ENCODE peak calls at places on chromosome 16, in ten cellular contexts. One of them, this sample, is unnamed. For H3K4me1, the result is how much of the 10 kb centered on the place peaks cover.

GRCh38 chr16:16147316-16147999 is 75.8 kb downstream of the ABCC6 start:
- DNase-seq in GM23338: no peak
- DNase-seq in astrocyte: no peak
- DNase-seq in IMR-90: no peak
- DNase-seq in left lung: no peak
- DNase-seq in body of pancreas: no peak
- DNase-seq in PC-3: no peak
- DNase-seq in A549: no peak
- DNase-seq in left ventricle myocardium inferior: no peak
- DNase-seq in CD8-positive, alpha-beta T cell: no peak
- DNase-seq in this sample: no peak

GRCh38 chr16:30377050-30377811 is 2.6 kb downstream of the MYL11 start:
- DNase-seq in A549: no peak
- DNase-seq in astrocyte: peak
- DNase-seq in CD8-positive, alpha-beta T cell: no peak
- DNase-seq in GM23338: peak
- DNase-seq in body of pancreas: no peak
- DNase-seq in IMR-90: no peak
- DNase-seq in left lung: no peak
- DNase-seq in PC-3: no peak
- DNase-seq in left ventricle myocardium inferior: no peak
- DNase-seq in this sample: no peak

GRCh38 chr16:20236890-20237289 is 90.4 kb downstream of the GP2 start:
- DNase-seq in astrocyte: no peak
- DNase-seq in CD8-positive, alpha-beta T cell: no peak
- DNase-seq in body of pancreas: no peak
- DNase-seq in left lung: no peak
- DNase-seq in IMR-90: no peak
- DNase-seq in PC-3: no peak
- DNase-seq in left ventricle myocardium inferior: no peak
- DNase-seq in GM23338: no peak
- DNase-seq in A549: no peak
- DNase-seq in this sample: no peak

GRCh38 chr16:48384982-48385271 is 286 bp downstream of the SIAH1 start:
- DNase-seq in astrocyte: no peak
- DNase-seq in GM23338: peak
- DNase-seq in IMR-90: no peak
- DNase-seq in left lung: no peak
- DNase-seq in left ventricle myocardium inferior: peak
- DNase-seq in CD8-positive, alpha-beta T cell: no peak
- DNase-seq in body of pancreas: no peak
- DNase-seq in PC-3: no peak
- DNase-seq in A549: no peak
- DNase-seq in this sample: no peak

GRCh38 chr16:71426069-71426879 is 15.6 kb downstream of the TLE7 start:
- DNase-seq in left ventricle myocardium inferior: no peak
- DNase-seq in PC-3: no peak
- DNase-seq in astrocyte: peak
- DNase-seq in CD8-positive, alpha-beta T cell: no peak
- DNase-seq in left lung: peak
- DNase-seq in IMR-90: peak
- DNase-seq in A549: peak
- DNase-seq in body of pancreas: peak
- DNase-seq in GM23338: peak
- DNase-seq in this sample: no peak

GRCh38 chr16:795580-796229 is 4.8 kb downstream of the GNG13 start:
- DNase-seq in A549: peak
- DNase-seq in IMR-90: no peak
- DNase-seq in PC-3: peak
- DNase-seq in CD8-positive, alpha-beta T cell: no peak
- DNase-seq in body of pancreas: no peak
- DNase-seq in GM23338: no peak
- DNase-seq in left ventricle myocardium inferior: no peak
- DNase-seq in left lung: no peak
- DNase-seq in astrocyte: no peak
- DNase-seq in this sample: no peak

GRCh38 chr16:72241930-72242329 is 70.0 kb upstream of the PMFBP1 start:
- DNase-seq in PC-3: peak
- DNase-seq in left lung: no peak
- DNase-seq in A549: peak
- DNase-seq in astrocyte: peak
- DNase-seq in left ventricle myocardium inferior: no peak
- DNase-seq in body of pancreas: peak
- DNase-seq in CD8-positive, alpha-beta T cell: no peak
- DNase-seq in IMR-90: peak
- DNase-seq in GM23338: peak
- DNase-seq in this sample: no peak

GRCh38 chr16:47815655-47816054 is 340.1 kb downstream of the ABCC12 start:
- DNase-seq in body of pancreas: no peak
- DNase-seq in left lung: no peak
- DNase-seq in left ventricle myocardium inferior: no peak
- DNase-seq in astrocyte: peak
- DNase-seq in A549: no peak
- DNase-seq in PC-3: no peak
- DNase-seq in GM23338: no peak
- DNase-seq in CD8-positive, alpha-beta T cell: no peak
- DNase-seq in IMR-90: no peak
- DNase-seq in this sample: no peak

GRCh38 chr16:72561-73537 is at the start of gene RHBDF1:
- DNase-seq in left ventricle myocardium inferior: peak
- DNase-seq in body of pancreas: peak
- DNase-seq in left lung: peak
- DNase-seq in A549: peak
- DNase-seq in PC-3: peak
- DNase-seq in IMR-90: peak
- DNase-seq in astrocyte: no peak
- DNase-seq in GM23338: peak
- DNase-seq in CD8-positive, alpha-beta T cell: no peak
- DNase-seq in this sample: peak

DNA sequence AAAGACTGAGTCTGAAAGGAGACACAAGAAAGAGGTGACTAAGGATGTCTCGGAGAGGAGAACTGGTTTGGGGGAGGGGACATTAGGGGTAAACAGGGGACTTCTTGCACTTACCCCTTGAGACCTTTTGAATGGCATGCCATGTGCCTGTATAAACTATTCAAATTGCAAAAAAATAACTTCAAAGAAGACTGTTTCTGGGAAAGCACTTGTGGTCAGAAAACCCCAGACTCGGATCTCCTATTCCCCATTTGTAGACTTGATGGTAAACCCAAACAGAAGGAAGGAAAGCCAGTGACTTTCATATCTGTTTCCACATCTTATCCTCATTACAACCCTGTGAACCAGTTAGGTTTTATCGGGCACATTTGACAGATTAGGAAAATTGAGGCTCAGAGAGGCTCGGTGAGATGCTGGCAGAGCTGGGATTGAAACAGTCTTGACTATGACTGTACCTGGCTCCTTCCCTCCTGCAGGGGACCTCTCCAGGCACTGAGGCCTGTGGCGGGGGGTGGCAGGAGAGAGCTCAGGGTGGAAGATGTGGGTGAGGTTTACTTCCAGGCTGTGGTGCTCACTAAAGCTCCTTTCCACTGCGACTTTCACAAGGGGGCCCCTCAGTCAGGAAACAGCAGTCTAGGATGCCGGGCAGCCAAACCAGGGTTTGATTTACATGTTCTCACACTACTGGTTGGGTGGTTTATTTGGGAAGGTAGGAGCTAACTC is 30.5 kb upstream of the PLCG2 start:
- DNase-seq in astrocyte: no peak
- DNase-seq in CD8-positive, alpha-beta T cell: no peak
- DNase-seq in left lung: no peak
- DNase-seq in body of pancreas: no peak
- DNase-seq in A549: no peak
- DNase-seq in IMR-90: no peak
- DNase-seq in PC-3: no peak
- DNase-seq in left ventricle myocardium inferior: no peak
- DNase-seq in GM23338: peak
- DNase-seq in this sample: no peak
- TF ChIP-seq CTCF in astrocyte: no peak
- TF ChIP-seq CTCF in CD8-positive, alpha-beta T cell: no peak
- TF ChIP-seq CTCF in left lung: no peak
- TF ChIP-seq CTCF in body of pancreas: no peak
- TF ChIP-seq CTCF in A549: no peak
- TF ChIP-seq CTCF in IMR-90: no peak
- TF ChIP-seq CTCF in PC-3: no peak
- TF ChIP-seq CTCF in left ventricle myocardium inferior: no peak
- TF ChIP-seq CTCF in GM23338: no peak
- TF ChIP-seq CTCF in this sample: no peak

GRCh38 chr16:3023415-3023668 is 400 bp downstream of the HCFC1R1 start:
- DNase-seq in A549: peak
- DNase-seq in PC-3: peak
- DNase-seq in body of pancreas: peak
- DNase-seq in astrocyte: no peak
- DNase-seq in left lung: peak
- DNase-seq in GM23338: peak
- DNase-seq in left ventricle myocardium inferior: peak
- DNase-seq in CD8-positive, alpha-beta T cell: no peak
- DNase-seq in IMR-90: peak
- DNase-seq in this sample: peak

GRCh38 chr16:3023669-3024478 is at the start of the genes HCFC1R1 and THOC6:
- DNase-seq in GM23338: peak
- DNase-seq in A549: peak
- DNase-seq in PC-3: peak
- DNase-seq in astrocyte: peak
- DNase-seq in IMR-90: peak
- DNase-seq in left lung: peak
- DNase-seq in left ventricle myocardium inferior: peak
- DNase-seq in CD8-positive, alpha-beta T cell: peak
- DNase-seq in body of pancreas: peak
- DNase-seq in this sample: peak

GRCh38 chr16:3026609-3027487 is 3.0 kb downstream of the THOC6 start:
- DNase-seq in astrocyte: no peak
- DNase-seq in left lung: no peak
- DNase-seq in IMR-90: no peak
- DNase-seq in CD8-positive, alpha-beta T cell: no peak
- DNase-seq in body of pancreas: peak
- DNase-seq in GM23338: no peak
- DNase-seq in A549: no peak
- DNase-seq in left ventricle myocardium inferior: no peak
- DNase-seq in PC-3: no peak
- DNase-seq in this sample: no peak

GRCh38 chr16:3026003-3026378 is 2.2 kb downstream of the THOC6 start:
- DNase-seq in left lung: no peak
- DNase-seq in CD8-positive, alpha-beta T cell: no peak
- DNase-seq in IMR-90: no peak
- DNase-seq in PC-3: no peak
- DNase-seq in left ventricle myocardium inferior: no peak
- DNase-seq in A549: no peak
- DNase-seq in astrocyte: no peak
- DNase-seq in GM23338: no peak
- DNase-seq in body of pancreas: no peak
- DNase-seq in this sample: no peak

GRCh38 chr16:3025032-3026002 is 1.5 kb downstream of the THOC6 start:
- DNase-seq in left lung: no peak
- DNase-seq in CD8-positive, alpha-beta T cell: no peak
- DNase-seq in PC-3: no peak
- DNase-seq in GM23338: no peak
- DNase-seq in IMR-90: no peak
- DNase-seq in body of pancreas: no peak
- DNase-seq in left ventricle myocardium inferior: no peak
- DNase-seq in A549: no peak
- DNase-seq in astrocyte: no peak
- DNase-seq in this sample: no peak
- H3K4me1 ChIP-seq in left lung: under half
- H3K4me1 ChIP-seq in CD8-positive, alpha-beta T cell: half or more
- H3K4me1 ChIP-seq in PC-3: under half
- H3K4me1 ChIP-seq in GM23338: under half
- H3K4me1 ChIP-seq in IMR-90: under half
- H3K4me1 ChIP-seq in body of pancreas: half or more
- H3K4me1 ChIP-seq in left ventricle myocardium inferior: half or more
- H3K4me1 ChIP-seq in A549: under half
- H3K4me1 ChIP-seq in astrocyte: under half
- H3K4me1 ChIP-seq in this sample: under half

DNA sequence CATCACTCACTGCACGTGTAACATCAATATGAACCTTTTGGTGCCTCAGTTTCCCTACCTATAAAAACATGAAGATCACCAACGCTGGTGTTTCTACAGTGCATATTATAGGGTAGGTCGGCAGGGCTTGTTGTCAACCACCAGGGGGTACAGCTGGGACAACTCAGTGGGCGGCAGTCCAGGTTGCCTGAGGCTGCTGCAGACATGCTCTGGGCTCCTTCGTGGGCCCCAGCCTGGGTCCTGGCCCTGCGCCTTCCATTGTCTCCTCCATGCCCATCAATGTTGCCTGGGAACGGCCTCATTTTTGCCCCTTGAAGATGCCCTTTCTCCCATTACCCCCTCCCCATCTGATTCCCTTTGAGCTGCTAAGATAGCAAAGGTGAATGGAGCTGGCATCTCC is 89.8 kb downstream of the GSG1L start:
- DNase-seq in astrocyte: no peak
- DNase-seq in PC-3: no peak
- DNase-seq in A549: no peak
- DNase-seq in GM23338: peak
- DNase-seq in CD8-positive, alpha-beta T cell: no peak
- DNase-seq in IMR-90: no peak
- DNase-seq in left ventricle myocardium inferior: no peak
- DNase-seq in body of pancreas: no peak
- DNase-seq in left lung: no peak
- DNase-seq in this sample: no peak
- TF ChIP-seq CTCF in astrocyte: no peak
- TF ChIP-seq CTCF in PC-3: no peak
- TF ChIP-seq CTCF in A549: no peak
- TF ChIP-seq CTCF in GM23338: no peak
- TF ChIP-seq CTCF in CD8-positive, alpha-beta T cell: no peak
- TF ChIP-seq CTCF in IMR-90: no peak
- TF ChIP-seq CTCF in left ventricle myocardium inferior: no peak
- TF ChIP-seq CTCF in body of pancreas: no peak
- TF ChIP-seq CTCF in left lung: no peak
- TF ChIP-seq CTCF in this sample: no peak

GRCh38 chr16:79901522-79901921 is 301.0 kb upstream of the MAF start:
- DNase-seq in astrocyte: no peak
- DNase-seq in left lung: no peak
- DNase-seq in body of pancreas: no peak
- DNase-seq in GM23338: no peak
- DNase-seq in PC-3: no peak
- DNase-seq in left ventricle myocardium inferior: no peak
- DNase-seq in CD8-positive, alpha-beta T cell: no peak
- DNase-seq in IMR-90: no peak
- DNase-seq in A549: no peak
- DNase-seq in this sample: no peak
- H3K4me1 ChIP-seq in astrocyte: under half
- H3K4me1 ChIP-seq in left lung: under half
- H3K4me1 ChIP-seq in body of pancreas: under half
- H3K4me1 ChIP-seq in GM23338: under half
- H3K4me1 ChIP-seq in PC-3: under half
- H3K4me1 ChIP-seq in left ventricle myocardium inferior: under half
- H3K4me1 ChIP-seq in CD8-positive, alpha-beta T cell: under half
- H3K4me1 ChIP-seq in IMR-90: under half
- H3K4me1 ChIP-seq in A549: under half
- H3K4me1 ChIP-seq in this sample: under half

GRCh38 chr16:54957403-54957802 is 26.7 kb downstream of the IRX5 start:
- DNase-seq in astrocyte: no peak
- DNase-seq in A549: peak
- DNase-seq in left ventricle myocardium inferior: no peak
- DNase-seq in PC-3: peak
- DNase-seq in left lung: no peak
- DNase-seq in CD8-positive, alpha-beta T cell: no peak
- DNase-seq in body of pancreas: peak
- DNase-seq in IMR-90: no peak
- DNase-seq in GM23338: peak
- DNase-seq in this sample: no peak
- TF ChIP-seq CTCF in astrocyte: no peak
- TF ChIP-seq CTCF in A549: peak
- TF ChIP-seq CTCF in left ventricle myocardium inferior: peak
- TF ChIP-seq CTCF in PC-3: peak
- TF ChIP-seq CTCF in left lung: peak
- TF ChIP-seq CTCF in CD8-positive, alpha-beta T cell: no peak
- TF ChIP-seq CTCF in body of pancreas: peak
- TF ChIP-seq CTCF in IMR-90: peak
- TF ChIP-seq CTCF in GM23338: peak
- TF ChIP-seq CTCF in this sample: no peak

GRCh38 chr16:8865145-8865882 is 3.5 kb downstream of the CARHSP1 start:
- DNase-seq in A549: no peak
- DNase-seq in astrocyte: no peak
- DNase-seq in GM23338: no peak
- DNase-seq in left lung: peak
- DNase-seq in left ventricle myocardium inferior: no peak
- DNase-seq in body of pancreas: no peak
- DNase-seq in CD8-positive, alpha-beta T cell: no peak
- DNase-seq in PC-3: no peak
- DNase-seq in IMR-90: no peak
- DNase-seq in this sample: no peak
- H3K4me1 ChIP-seq in A549: half or more
- H3K4me1 ChIP-seq in astrocyte: under half
- H3K4me1 ChIP-seq in GM23338: half or more
- H3K4me1 ChIP-seq in left lung: under half
- H3K4me1 ChIP-seq in left ventricle myocardium inferior: half or more
- H3K4me1 ChIP-seq in body of pancreas: half or more
- H3K4me1 ChIP-seq in CD8-positive, alpha-beta T cell: under half
- H3K4me1 ChIP-seq in PC-3: under half
- H3K4me1 ChIP-seq in IMR-90: under half
- H3K4me1 ChIP-seq in this sample: half or more

This sample was measured in heart right ventricle.